ENCODE peak calls at places on chromosomes 16 and 17, in four cellular contexts. One of them, this sample, is unnamed.

GRCh38 chr17:66904760-66905637 is 59.5 kb upstream of the CACNG4 start:
- DNase-seq in mucosa of descending colon: no peak
- DNase-seq in RWPE2: no peak
- DNase-seq in K562: no peak
- DNase-seq in this sample: no peak

GRCh38 chr17:48738803-48739526 is 10.4 kb upstream of the HOXB13 start:
- DNase-seq in mucosa of descending colon: no peak
- DNase-seq in RWPE2: no peak
- DNase-seq in K562: no peak
- DNase-seq in this sample: no peak

GRCh38 chr16:49622421-49623402 is 233.2 kb downstream of the ZNF423 start:
- DNase-seq in mucosa of descending colon: no peak
- DNase-seq in RWPE2: no peak
- DNase-seq in K562: no peak
- DNase-seq in this sample: no peak

GRCh38 chr16:27189335-27189972 is 13.9 kb upstream of the KDM8 start:
- DNase-seq in mucosa of descending colon: peak; percentile 55
- DNase-seq in RWPE2: no peak
- DNase-seq in K562: no peak
- DNase-seq in this sample: no peak

GRCh38 chr17:57099165-57099564 is 14.1 kb downstream of the AKAP1 start:
- DNase-seq in mucosa of descending colon: no peak
- DNase-seq in RWPE2: no peak
- DNase-seq in K562: no peak
- DNase-seq in this sample: no peak

GRCh38 chr17:78817123-78817522 is 23.5 kb downstream of the USP36 start:
- DNase-seq in mucosa of descending colon: no peak
- DNase-seq in RWPE2: no peak
- DNase-seq in K562: no peak
- DNase-seq in this sample: no peak

GRCh38 chr17:56593741-56594527 is 435 bp downstream of the NOG start:
- DNase-seq in mucosa of descending colon: peak; percentile 55
- DNase-seq in RWPE2: peak; percentile 81
- DNase-seq in K562: no peak
- DNase-seq in this sample: no peak

GRCh38 chr17:78374631-78375274 is 3.7 kb upstream of the PGS1 start:
- DNase-seq in mucosa of descending colon: no peak
- DNase-seq in RWPE2: no peak
- DNase-seq in K562: no peak
- DNase-seq in this sample: no peak

GRCh38 chr16:75236232-75236631 is 15.2 kb downstream of the BCAR1 start:
- DNase-seq in mucosa of descending colon: no peak
- DNase-seq in RWPE2: no peak
- DNase-seq in K562: no peak
- DNase-seq in this sample: no peak

GRCh38 chr16:14043278-14043677 is 27.8 kb upstream of the MRTFB start:
- DNase-seq in mucosa of descending colon: no peak
- DNase-seq in RWPE2: no peak
- DNase-seq in K562: no peak
- DNase-seq in this sample: no peak

GRCh38 chr17:9071921-9072503 is 50.7 kb downstream of the NTN1 start:
- DNase-seq in mucosa of descending colon: no peak
- DNase-seq in RWPE2: no peak
- DNase-seq in K562: no peak
- DNase-seq in this sample: no peak

GRCh38 chr16:17470871-17471744 is at the start of gene XYLT1:
- DNase-seq in mucosa of descending colon: peak; percentile 75
- DNase-seq in RWPE2: peak; percentile 76
- DNase-seq in K562: no peak
- DNase-seq in this sample: no peak

GRCh38 chr16:89476811-89477261 is 13.5 kb downstream of the ANKRD11 start:
- DNase-seq in mucosa of descending colon: no peak
- DNase-seq in RWPE2: no peak
- DNase-seq in K562: no peak
- DNase-seq in this sample: no peak

GRCh38 chr16:17467923-17468540 is 2.7 kb downstream of the XYLT1 start:
- DNase-seq in mucosa of descending colon: peak; percentile 80
- DNase-seq in RWPE2: no peak
- DNase-seq in K562: no peak
- DNase-seq in this sample: peak; percentile 60

GRCh38 chr16:17379121-17379571 is 91.6 kb downstream of the XYLT1 start:
- DNase-seq in mucosa of descending colon: no peak
- DNase-seq in RWPE2: no peak
- DNase-seq in K562: no peak
- DNase-seq in this sample: no peak

GRCh38 chr16:72997141-72997542 is 50.8 kb downstream of the ZFHX3 start:
- DNase-seq in mucosa of descending colon: no peak
- DNase-seq in RWPE2: no peak
- DNase-seq in K562: no peak
- DNase-seq in this sample: no peak

GRCh38 chr17:61926831-61927210 is 961 bp downstream of the INTS2 start:
- DNase-seq in mucosa of descending colon: no peak
- DNase-seq in RWPE2: no peak
- DNase-seq in K562: no peak
- DNase-seq in this sample: no peak

GRCh38 chr16:783404-784161 is 4.6 kb downstream of the RPUSD1 start:
- DNase-seq in mucosa of descending colon: no peak
- DNase-seq in RWPE2: no peak
- DNase-seq in K562: peak; percentile 78
- DNase-seq in this sample: no peak

GRCh38 chr17:17551361-17551760 is 40.1 kb downstream of the PEMT start:
- DNase-seq in mucosa of descending colon: no peak
- DNase-seq in RWPE2: no peak
- DNase-seq in K562: no peak
- DNase-seq in this sample: no peak

GRCh38 chr17:59223813-59224212 is 3.5 kb downstream of the GDPD1 start:
- DNase-seq in mucosa of descending colon: no peak
- DNase-seq in RWPE2: no peak
- DNase-seq in K562: no peak
- DNase-seq in this sample: no peak

GRCh38 chr16:48365030-48365600 is 20.1 kb downstream of the SIAH1 start:
- DNase-seq in mucosa of descending colon: no peak
- DNase-seq in RWPE2: no peak
- DNase-seq in K562: no peak
- DNase-seq in this sample: no peak

GRCh38 chr16:51538707-51539604 is 387.9 kb upstream of the SALL1 start:
- DNase-seq in mucosa of descending colon: no peak
- DNase-seq in RWPE2: peak; percentile 84
- DNase-seq in K562: no peak
- DNase-seq in this sample: no peak

GRCh38 chr16:8173111-8173644 is 417.1 kb downstream of the TMEM114 start:
- DNase-seq in mucosa of descending colon: peak; percentile 69
- DNase-seq in RWPE2: no peak
- DNase-seq in K562: peak; percentile 86
- DNase-seq in this sample: peak; percentile 32

GRCh38 chr17:71029246-71029645 is 859.9 kb downstream of the KCNJ2 start:
- DNase-seq in mucosa of descending colon: no peak
- DNase-seq in RWPE2: no peak
- DNase-seq in K562: no peak
- DNase-seq in this sample: no peak

GRCh38 chr17:71402661-71403141 is 718.1 kb upstream of the SOX9 start:
- DNase-seq in mucosa of descending colon: no peak
- DNase-seq in RWPE2: no peak
- DNase-seq in K562: no peak
- DNase-seq in this sample: no peak

GRCh38 chr16:82451449-82451848 is 175.3 kb upstream of the CDH13 start:
- DNase-seq in mucosa of descending colon: no peak
- DNase-seq in RWPE2: no peak
- DNase-seq in K562: no peak
- DNase-seq in this sample: no peak

GRCh38 chr17:8739104-8739503 is 5.5 kb downstream of the CCDC42 start:
- DNase-seq in mucosa of descending colon: no peak
- DNase-seq in RWPE2: peak; percentile 16
- DNase-seq in K562: no peak
- DNase-seq in this sample: no peak

GRCh38 chr17:17989081-17989480 is 16.4 kb downstream of the DRC3 start:
- DNase-seq in mucosa of descending colon: no peak
- DNase-seq in RWPE2: no peak
- DNase-seq in K562: no peak
- DNase-seq in this sample: no peak

GRCh38 chr17:45225964-45226530 is 4.4 kb downstream of the FMNL1 start:
- DNase-seq in mucosa of descending colon: peak; percentile 83
- DNase-seq in RWPE2: peak; percentile 69
- DNase-seq in K562: peak; percentile 84
- DNase-seq in this sample: no peak

GRCh38 chr17:36983618-36984017 is 34.9 kb downstream of the AATF start:
- DNase-seq in mucosa of descending colon: no peak
- DNase-seq in RWPE2: no peak
- DNase-seq in K562: no peak
- DNase-seq in this sample: no peak

GRCh38 chr16:8572919-8573724 is 17.2 kb downstream of the TMEM114 start:
- DNase-seq in mucosa of descending colon: no peak
- DNase-seq in RWPE2: no peak
- DNase-seq in K562: peak; percentile 33
- DNase-seq in this sample: no peak

GRCh38 chr17:18225562-18226283 is at the start of gene LLGL1:
- DNase-seq in mucosa of descending colon: peak; percentile 66
- DNase-seq in RWPE2: peak; percentile 45
- DNase-seq in K562: peak; percentile 71
- DNase-seq in this sample: no peak

GRCh38 chr16:11094075-11094593 is 149.8 kb downstream of the CLEC16A start:
- DNase-seq in mucosa of descending colon: no peak
- DNase-seq in RWPE2: no peak
- DNase-seq in K562: peak; percentile 80
- DNase-seq in this sample: no peak

GRCh38 chr16:82585675-82586074 is 41.1 kb upstream of the CDH13 start:
- DNase-seq in mucosa of descending colon: no peak
- DNase-seq in RWPE2: no peak
- DNase-seq in K562: no peak
- DNase-seq in this sample: no peak

GRCh38 chr17:29579866-29580771 is 9.3 kb downstream of the GIT1 start:
- DNase-seq in mucosa of descending colon: peak; percentile 93
- DNase-seq in RWPE2: peak; percentile 70
- DNase-seq in K562: peak; percentile 73
- DNase-seq in this sample: peak; percentile 93

GRCh38 chr16:79535130-79535529 is 65.4 kb downstream of the MAF start:
- DNase-seq in mucosa of descending colon: no peak
- DNase-seq in RWPE2: no peak
- DNase-seq in K562: no peak
- DNase-seq in this sample: no peak

GRCh38 chr17:39450051-39450450 is 1.0 kb downstream of the MED1 start:
- DNase-seq in mucosa of descending colon: no peak
- DNase-seq in RWPE2: no peak
- DNase-seq in K562: no peak
- DNase-seq in this sample: no peak

GRCh38 chr16:85983064-85983463 is 84.1 kb downstream of the IRF8 start:
- DNase-seq in mucosa of descending colon: no peak
- DNase-seq in RWPE2: peak; percentile 47
- DNase-seq in K562: no peak
- DNase-seq in this sample: no peak

GRCh38 chr16:1812732-1813163 is 13.9 kb downstream of the HAGH start:
- DNase-seq in mucosa of descending colon: peak; percentile 80
- DNase-seq in RWPE2: peak; percentile 79
- DNase-seq in K562: peak; percentile 80
- DNase-seq in this sample: peak; percentile 56
- TF ChIP-seq CTCF in mucosa of descending colon: peak; percentile 37
- TF ChIP-seq CTCF in RWPE2: peak; percentile 76
- TF ChIP-seq CTCF in K562: peak; percentile 97
- TF ChIP-seq CTCF in this sample: peak; percentile 44

GRCh38 chr17:75720656-75721462 is at the start of gene ITGB4:
- DNase-seq in mucosa of descending colon: peak; percentile 92
- DNase-seq in RWPE2: peak; percentile 98
- DNase-seq in K562: peak; percentile 95
- DNase-seq in this sample: no peak
- TF ChIP-seq CTCF in mucosa of descending colon: no peak
- TF ChIP-seq CTCF in RWPE2: peak; percentile 19
- TF ChIP-seq CTCF in K562: no peak
- TF ChIP-seq CTCF in this sample: no peak

DNA sequence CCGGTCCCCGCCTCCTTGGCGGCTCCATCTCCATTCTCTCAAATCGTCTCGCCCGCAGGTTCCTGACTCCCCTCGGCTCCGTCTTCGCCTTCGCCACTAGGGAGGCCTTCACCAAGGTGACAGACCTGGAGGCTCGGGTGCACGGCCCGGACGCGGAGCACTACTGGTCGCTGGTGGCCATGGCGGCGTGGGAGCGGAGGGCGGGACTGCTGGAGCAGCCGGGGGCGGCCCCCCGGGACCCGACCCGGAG is 862 bp downstream of the GLTPD2 start:
- DNase-seq in mucosa of descending colon: no peak
- DNase-seq in RWPE2: peak; percentile 75
- DNase-seq in K562: no peak
- DNase-seq in this sample: no peak
- TF ChIP-seq CTCF in mucosa of descending colon: no peak
- TF ChIP-seq CTCF in RWPE2: no peak
- TF ChIP-seq CTCF in K562: no peak
- TF ChIP-seq CTCF in this sample: no peak

GRCh38 chr16:19844945-19845641 is 39.6 kb downstream of the GPRC5B start:
- DNase-seq in mucosa of descending colon: no peak
- DNase-seq in RWPE2: no peak
- DNase-seq in K562: peak; percentile 23
- DNase-seq in this sample: no peak
- TF ChIP-seq CTCF in mucosa of descending colon: no peak
- TF ChIP-seq CTCF in RWPE2: no peak
- TF ChIP-seq CTCF in K562: no peak
- TF ChIP-seq CTCF in this sample: no peak